ENCODE peak calls at places on chromosomes 12 and 14, in eight cellular contexts. One of them, this sample, is unnamed. For H3K4me1, the result is how much of the 10 kb centered on the place peaks cover.

GRCh38 chr12:1815814-1816729 is 4.3 kb upstream of the LRTM2 start:
- DNase-seq in upper lobe of left lung: no peak
- DNase-seq in spleen: no peak
- DNase-seq in Peyer's patch: no peak
- DNase-seq in stomach: no peak
- DNase-seq in H1: no peak
- DNase-seq in IMR-90: no peak
- DNase-seq in ovary: no peak
- DNase-seq in this sample: no peak

GRCh38 chr14:87196436-87196835 is 796.5 kb downstream of the GALC start:
- DNase-seq in ovary: no peak
- DNase-seq in IMR-90: no peak
- DNase-seq in Peyer's patch: no peak
- DNase-seq in upper lobe of left lung: no peak
- DNase-seq in spleen: no peak
- DNase-seq in stomach: no peak
- DNase-seq in H1: no peak
- DNase-seq in this sample: no peak

GRCh38 chr12:62813031-62813829 is 121.7 kb downstream of the PPM1H start:
- DNase-seq in ovary: peak
- DNase-seq in Peyer's patch: peak
- DNase-seq in IMR-90: peak
- DNase-seq in spleen: peak
- DNase-seq in upper lobe of left lung: no peak
- DNase-seq in stomach: peak
- DNase-seq in H1: peak
- DNase-seq in this sample: peak

GRCh38 chr12:11885261-11886038 is 185.3 kb upstream of the BCL2L14 start:
- DNase-seq in stomach: peak
- DNase-seq in IMR-90: peak
- DNase-seq in H1: no peak
- DNase-seq in spleen: no peak
- DNase-seq in ovary: no peak
- DNase-seq in Peyer's patch: no peak
- DNase-seq in upper lobe of left lung: no peak
- DNase-seq in this sample: no peak

GRCh38 chr12:53749986-53750811 is 1.6 kb downstream of the CISTR start:
- DNase-seq in stomach: no peak
- DNase-seq in ovary: no peak
- DNase-seq in H1: no peak
- DNase-seq in spleen: no peak
- DNase-seq in Peyer's patch: peak
- DNase-seq in upper lobe of left lung: no peak
- DNase-seq in IMR-90: no peak
- DNase-seq in this sample: no peak

GRCh38 chr12:57543666-57544065 is 3.3 kb downstream of the DCTN2 start:
- DNase-seq in upper lobe of left lung: no peak
- DNase-seq in spleen: no peak
- DNase-seq in H1: no peak
- DNase-seq in ovary: no peak
- DNase-seq in Peyer's patch: no peak
- DNase-seq in stomach: no peak
- DNase-seq in IMR-90: peak
- DNase-seq in this sample: no peak

GRCh38 chr12:92745874-92746553 is 43.2 kb downstream of the PLEKHG7 start:
- DNase-seq in ovary: peak
- DNase-seq in spleen: no peak
- DNase-seq in upper lobe of left lung: no peak
- DNase-seq in Peyer's patch: no peak
- DNase-seq in H1: no peak
- DNase-seq in stomach: peak
- DNase-seq in IMR-90: peak
- DNase-seq in this sample: peak

GRCh38 chr12:95803817-95804216 is 13.3 kb upstream of the NTN4 start:
- DNase-seq in spleen: no peak
- DNase-seq in ovary: no peak
- DNase-seq in upper lobe of left lung: no peak
- DNase-seq in Peyer's patch: no peak
- DNase-seq in H1: no peak
- DNase-seq in IMR-90: no peak
- DNase-seq in stomach: no peak
- DNase-seq in this sample: no peak

GRCh38 chr12:47874316-47874715 is 30.5 kb downstream of the VDR start:
- DNase-seq in spleen: no peak
- DNase-seq in upper lobe of left lung: no peak
- DNase-seq in H1: no peak
- DNase-seq in IMR-90: no peak
- DNase-seq in ovary: no peak
- DNase-seq in stomach: no peak
- DNase-seq in Peyer's patch: no peak
- DNase-seq in this sample: no peak

GRCh38 chr14:60637138-60637489 is 12.2 kb downstream of the SIX1 start:
- DNase-seq in IMR-90: no peak
- DNase-seq in H1: no peak
- DNase-seq in ovary: no peak
- DNase-seq in upper lobe of left lung: no peak
- DNase-seq in stomach: no peak
- DNase-seq in spleen: no peak
- DNase-seq in Peyer's patch: no peak
- DNase-seq in this sample: no peak

GRCh38 chr12:13293086-13293485 is 96.6 kb downstream of the EMP1 start:
- DNase-seq in IMR-90: peak
- DNase-seq in ovary: no peak
- DNase-seq in stomach: no peak
- DNase-seq in Peyer's patch: no peak
- DNase-seq in H1: no peak
- DNase-seq in upper lobe of left lung: no peak
- DNase-seq in spleen: no peak
- DNase-seq in this sample: no peak

GRCh38 chr12:15722951-15723350 is 66.2 kb downstream of the EPS8 start:
- DNase-seq in upper lobe of left lung: no peak
- DNase-seq in spleen: no peak
- DNase-seq in IMR-90: no peak
- DNase-seq in H1: no peak
- DNase-seq in ovary: no peak
- DNase-seq in Peyer's patch: no peak
- DNase-seq in stomach: no peak
- DNase-seq in this sample: no peak

DNA sequence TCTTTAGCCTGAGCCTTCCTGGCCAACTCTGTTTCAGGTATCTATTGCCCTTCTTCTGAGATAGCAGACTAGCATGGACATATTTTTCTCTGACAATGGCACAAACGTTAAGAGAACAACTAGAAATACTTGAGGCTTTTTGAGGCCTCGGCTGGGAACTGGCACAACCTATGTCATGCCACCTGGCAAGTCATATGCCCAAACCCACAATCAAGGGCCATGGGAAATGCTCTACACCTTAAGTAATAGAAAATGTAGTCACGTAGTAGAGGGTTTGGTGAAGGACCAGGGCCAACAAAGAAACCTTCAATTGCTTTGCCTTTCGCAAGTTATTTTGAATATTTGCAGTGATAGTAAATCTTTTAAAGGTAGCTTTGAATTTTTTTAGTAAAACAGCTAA is 325.4 kb downstream of the ZFP36L1 start:
- DNase-seq in spleen: no peak
- DNase-seq in Peyer's patch: no peak
- DNase-seq in ovary: no peak
- DNase-seq in stomach: no peak
- DNase-seq in upper lobe of left lung: no peak
- DNase-seq in H1: no peak
- DNase-seq in IMR-90: no peak
- DNase-seq in this sample: no peak
- H3K4me1 ChIP-seq in spleen: under half
- H3K4me1 ChIP-seq in Peyer's patch: under half
- H3K4me1 ChIP-seq in ovary: under half
- H3K4me1 ChIP-seq in stomach: under half
- H3K4me1 ChIP-seq in upper lobe of left lung: under half
- H3K4me1 ChIP-seq in H1: under half
- H3K4me1 ChIP-seq in IMR-90: under half
- H3K4me1 ChIP-seq in this sample: under half

GRCh38 chr14:88565427-88565826 is 2.6 kb downstream of the ZC3H14 start:
- DNase-seq in Peyer's patch: no peak
- DNase-seq in stomach: no peak
- DNase-seq in H1: no peak
- DNase-seq in ovary: no peak
- DNase-seq in spleen: no peak
- DNase-seq in IMR-90: no peak
- DNase-seq in upper lobe of left lung: no peak
- DNase-seq in this sample: no peak

GRCh38 chr14:88562532-88562830 is 356 bp upstream of the ZC3H14 start:
- DNase-seq in spleen: no peak
- DNase-seq in H1: no peak
- DNase-seq in upper lobe of left lung: no peak
- DNase-seq in stomach: no peak
- DNase-seq in IMR-90: no peak
- DNase-seq in Peyer's patch: no peak
- DNase-seq in ovary: no peak
- DNase-seq in this sample: no peak

GRCh38 chr14:88559852-88560251 is 3.0 kb upstream of the ZC3H14 start:
- DNase-seq in stomach: no peak
- DNase-seq in IMR-90: peak
- DNase-seq in upper lobe of left lung: no peak
- DNase-seq in H1: no peak
- DNase-seq in Peyer's patch: no peak
- DNase-seq in spleen: no peak
- DNase-seq in ovary: no peak
- DNase-seq in this sample: no peak

GRCh38 chr14:88563845-88564244 is 1.0 kb downstream of the ZC3H14 start:
- DNase-seq in spleen: no peak
- DNase-seq in stomach: no peak
- DNase-seq in ovary: no peak
- DNase-seq in H1: no peak
- DNase-seq in Peyer's patch: no peak
- DNase-seq in IMR-90: no peak
- DNase-seq in upper lobe of left lung: no peak
- DNase-seq in this sample: no peak

DNA sequence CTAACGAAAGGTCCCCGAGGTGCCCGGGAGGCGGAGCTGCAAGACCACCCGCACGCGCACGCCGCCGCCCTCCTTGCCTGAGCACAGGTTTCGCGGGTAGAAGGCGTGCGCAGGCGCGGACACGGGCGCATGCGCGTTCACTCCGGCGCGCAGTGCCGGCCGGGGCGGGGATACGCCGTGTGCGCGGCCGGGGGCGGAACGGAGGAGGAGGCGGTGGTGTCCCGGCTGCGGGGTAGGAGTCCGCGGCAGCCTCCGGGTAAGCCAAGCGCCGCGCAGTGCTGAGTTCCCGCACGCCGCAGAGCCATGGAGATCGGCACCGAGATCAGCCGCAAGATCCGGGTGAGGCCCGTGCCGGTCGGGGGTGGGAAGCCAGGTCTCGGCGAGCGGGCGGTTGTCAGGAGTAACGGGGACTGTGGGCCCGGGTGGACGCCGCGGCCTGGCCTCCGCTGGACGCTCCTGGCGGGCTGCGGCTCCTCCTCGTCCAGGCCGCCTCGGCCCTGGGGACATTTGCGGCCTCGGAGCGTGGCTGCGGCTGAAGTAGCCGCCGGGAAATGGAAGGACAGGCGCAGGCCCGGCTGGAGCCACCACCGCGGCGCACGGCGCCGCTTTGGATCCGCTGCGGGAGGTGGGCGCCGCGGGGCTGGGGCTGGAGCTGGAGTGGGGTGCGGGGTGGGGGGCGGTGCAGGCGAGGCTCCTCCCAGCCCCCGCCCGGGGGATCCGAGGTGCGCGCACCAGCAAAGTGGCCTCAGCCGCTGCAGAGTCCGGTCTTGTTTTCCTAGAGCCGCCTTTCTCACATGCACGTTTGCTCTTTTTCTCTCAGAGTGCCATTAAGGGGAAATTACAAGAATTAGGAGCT is at the start of gene ZC3H14:
- DNase-seq in IMR-90: peak
- DNase-seq in stomach: peak
- DNase-seq in upper lobe of left lung: peak
- DNase-seq in Peyer's patch: peak
- DNase-seq in H1: no peak
- DNase-seq in spleen: peak
- DNase-seq in ovary: peak
- DNase-seq in this sample: peak
- TF ChIP-seq POLR2A in IMR-90: peak
- TF ChIP-seq POLR2A in stomach: no peak
- TF ChIP-seq POLR2A in upper lobe of left lung: peak
- TF ChIP-seq POLR2A in Peyer's patch: peak
- TF ChIP-seq POLR2A in H1: peak
- TF ChIP-seq POLR2A in spleen: no peak
- TF ChIP-seq POLR2A in ovary: peak
- TF ChIP-seq POLR2A in this sample: peak

DNA sequence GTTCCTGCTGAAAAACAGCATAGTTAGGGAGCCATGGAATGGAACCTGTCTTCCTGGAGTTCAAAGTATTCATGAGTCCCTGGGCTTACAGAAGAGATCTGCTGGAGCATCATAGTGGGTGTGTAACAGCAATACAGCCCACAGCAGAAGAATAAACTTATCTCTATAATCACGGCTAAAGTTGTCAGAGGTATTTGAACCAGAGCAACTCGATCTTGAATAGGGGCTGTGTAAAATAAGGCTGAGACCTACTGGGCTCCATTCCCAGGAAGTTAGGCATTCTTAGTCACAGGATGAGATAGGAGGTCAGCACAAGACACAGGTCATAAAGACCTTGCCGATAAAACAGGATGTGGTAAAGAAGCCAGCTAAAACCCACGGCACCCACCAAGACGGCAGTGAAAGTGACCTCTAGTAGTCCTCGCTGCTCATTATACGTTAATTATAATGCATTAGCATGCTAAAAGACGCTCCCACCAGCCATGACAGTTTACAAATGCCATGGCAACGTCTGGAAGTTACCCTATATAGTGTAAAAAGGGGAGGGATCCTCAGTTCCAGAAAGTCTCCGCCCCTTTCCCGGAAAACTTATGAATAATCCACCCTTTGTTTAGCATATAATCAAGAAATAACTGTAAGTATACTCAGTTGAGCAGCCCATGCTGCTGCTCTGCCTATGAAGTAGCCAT is 223.4 kb downstream of the PCNX1 start:
- DNase-seq in stomach: no peak
- DNase-seq in upper lobe of left lung: no peak
- DNase-seq in spleen: no peak
- DNase-seq in H1: no peak
- DNase-seq in Peyer's patch: no peak
- DNase-seq in IMR-90: peak
- DNase-seq in ovary: no peak
- DNase-seq in this sample: no peak
- H3K27ac ChIP-seq in stomach: no peak
- H3K27ac ChIP-seq in upper lobe of left lung: no peak
- H3K27ac ChIP-seq in spleen: no peak
- H3K27ac ChIP-seq in H1: no peak
- H3K27ac ChIP-seq in Peyer's patch: no peak
- H3K27ac ChIP-seq in IMR-90: peak
- H3K27ac ChIP-seq in ovary: no peak
- H3K27ac ChIP-seq in this sample: no peak

GRCh38 chr12:103858953-103859601 is 18.0 kb upstream of the NT5DC3 start:
- DNase-seq in IMR-90: peak
- DNase-seq in Peyer's patch: no peak
- DNase-seq in spleen: no peak
- DNase-seq in upper lobe of left lung: no peak
- DNase-seq in stomach: peak
- DNase-seq in ovary: peak
- DNase-seq in H1: no peak
- DNase-seq in this sample: peak
- H3K4me1 ChIP-seq in IMR-90: under half
- H3K4me1 ChIP-seq in Peyer's patch: under half
- H3K4me1 ChIP-seq in spleen: under half
- H3K4me1 ChIP-seq in upper lobe of left lung: under half
- H3K4me1 ChIP-seq in stomach: under half
- H3K4me1 ChIP-seq in ovary: under half
- H3K4me1 ChIP-seq in H1: under half
- H3K4me1 ChIP-seq in this sample: under half

This sample was measured in heart left ventricle.